ENCODE peak calls at places on chromosomes 4 and X, in four cellular contexts. One of them, this sample, is unnamed.

GRCh38 chrX:119942831-119943184 is 743 bp downstream of the NKAP start:
- DNase-seq in CD4-positive, alpha-beta T cell: no peak
- DNase-seq in activated CD8-positive, alpha-beta memory T cell treated with anti-CD3 and anti-CD28 coated beads, Interleukin-2, amount 50 U/mL, for 4 hours: no peak
- DNase-seq in 8988T: no peak
- DNase-seq in this sample: no peak

GRCh38 chr4:132333723-132334045 is 815.4 kb upstream of the PCDH10 start:
- DNase-seq in CD4-positive, alpha-beta T cell: no peak
- DNase-seq in activated CD8-positive, alpha-beta memory T cell treated with anti-CD3 and anti-CD28 coated beads, Interleukin-2, amount 50 U/mL, for 4 hours: no peak
- DNase-seq in 8988T: no peak
- DNase-seq in this sample: no peak

GRCh38 chrX:78957049-78957767 is 12.0 kb downstream of the P2RY10 start:
- DNase-seq in CD4-positive, alpha-beta T cell: no peak
- DNase-seq in activated CD8-positive, alpha-beta memory T cell treated with anti-CD3 and anti-CD28 coated beads, Interleukin-2, amount 50 U/mL, for 4 hours: no peak
- DNase-seq in 8988T: no peak
- DNase-seq in this sample: no peak

GRCh38 chr4:53547983-53548382 is 43.3 kb downstream of the LNX1 start:
- DNase-seq in CD4-positive, alpha-beta T cell: no peak
- DNase-seq in activated CD8-positive, alpha-beta memory T cell treated with anti-CD3 and anti-CD28 coated beads, Interleukin-2, amount 50 U/mL, for 4 hours: no peak
- DNase-seq in 8988T: no peak
- DNase-seq in this sample: no peak

GRCh38 chrX:80749404-80749803 is 60.3 kb downstream of the BRWD3 start:
- DNase-seq in CD4-positive, alpha-beta T cell: no peak
- DNase-seq in activated CD8-positive, alpha-beta memory T cell treated with anti-CD3 and anti-CD28 coated beads, Interleukin-2, amount 50 U/mL, for 4 hours: no peak
- DNase-seq in 8988T: no peak
- DNase-seq in this sample: no peak

GRCh38 chr4:52780206-52780605 is 29.0 kb upstream of the ERVMER34-1 start:
- DNase-seq in CD4-positive, alpha-beta T cell: no peak
- DNase-seq in activated CD8-positive, alpha-beta memory T cell treated with anti-CD3 and anti-CD28 coated beads, Interleukin-2, amount 50 U/mL, for 4 hours: no peak
- DNase-seq in 8988T: no peak
- DNase-seq in this sample: peak

GRCh38 chr4:159540501-159540900 is 437.6 kb downstream of the RAPGEF2 start:
- DNase-seq in CD4-positive, alpha-beta T cell: no peak
- DNase-seq in activated CD8-positive, alpha-beta memory T cell treated with anti-CD3 and anti-CD28 coated beads, Interleukin-2, amount 50 U/mL, for 4 hours: no peak
- DNase-seq in 8988T: no peak
- DNase-seq in this sample: no peak

GRCh38 chr4:10080874-10081606 is 35.6 kb downstream of the WDR1 start:
- DNase-seq in CD4-positive, alpha-beta T cell: no peak
- DNase-seq in activated CD8-positive, alpha-beta memory T cell treated with anti-CD3 and anti-CD28 coated beads, Interleukin-2, amount 50 U/mL, for 4 hours: no peak
- DNase-seq in 8988T: peak
- DNase-seq in this sample: no peak

GRCh38 chr4:118869808-118870342 is 18.8 kb upstream of the SYNPO2 start:
- DNase-seq in CD4-positive, alpha-beta T cell: no peak
- DNase-seq in activated CD8-positive, alpha-beta memory T cell treated with anti-CD3 and anti-CD28 coated beads, Interleukin-2, amount 50 U/mL, for 4 hours: no peak
- DNase-seq in 8988T: no peak
- DNase-seq in this sample: no peak

GRCh38 chr4:3257691-3258482 is 8.9 kb downstream of the MSANTD1 start:
- DNase-seq in CD4-positive, alpha-beta T cell: no peak
- DNase-seq in activated CD8-positive, alpha-beta memory T cell treated with anti-CD3 and anti-CD28 coated beads, Interleukin-2, amount 50 U/mL, for 4 hours: no peak
- DNase-seq in 8988T: peak
- DNase-seq in this sample: no peak

This sample was measured in HFF-Myc.